ENCODE peak calls at places on chromosomes 5 and 9, in six cellular contexts. H is fibroblast of pulmonary artery, I is uterus, L is spleen, D is AG09309, E is foreskin fibroblast. G is an unnamed sample.

GRCh38 chr5:65925094-65925600 is 1.2 kb upstream of the ERBIN start:
- DNase-seq in H (peak; percentile 78), L (peak; percentile 97), I (peak; percentile 65), D (no peak), E (peak; percentile 70), G (peak; percentile 48)

GRCh38 chr5:14322437-14323187 is 179.5 kb downstream of the TRIO start:
- DNase-seq in H (no peak), D (no peak), E (no peak), L (no peak), I (no peak), G (no peak)

GRCh38 chr5:171152382-171152781 is 156.7 kb upstream of the TLX3 start:
- DNase-seq in I (no peak), H (peak; percentile 41), D (peak; percentile 7), L (no peak), E (peak; percentile 14), G (no peak)

GRCh38 chr5:126370796-126371718 is 52.2 kb upstream of the GRAMD2B start:
- DNase-seq in E (peak; percentile 52), D (no peak), H (peak; percentile 68), L (no peak), I (no peak), G (no peak)

GRCh38 chr5:123514615-123515355 is 2.8 kb downstream of the CSNK1G3 start:
- DNase-seq in I (no peak), E (no peak), L (no peak), H (no peak), D (no peak), G (no peak)

GRCh38 chr5:54528633-54529032 is 11.1 kb downstream of the SNX18 start:
- DNase-seq in D (no peak), E (no peak), H (no peak), L (no peak), I (no peak), G (no peak)

GRCh38 chr5:172385661-172386187 is 68.6 kb downstream of the SH3PXD2B start:
- DNase-seq in I (no peak), E (no peak), L (no peak), D (no peak), H (no peak), G (no peak)

GRCh38 chr5:82105457-82105856 is 133.6 kb downstream of the ATG10 start:
- DNase-seq in I (no peak), D (no peak), H (peak; percentile 8), L (no peak), E (no peak), G (no peak)

GRCh38 chr9:21153688-21154608 is 12.3 kb upstream of the IFNW1 start:
- DNase-seq in D (no peak), H (peak; percentile 31), L (no peak), I (no peak), E (peak; percentile 10), G (no peak)

GRCh38 chr9:33437898-33438297 is 9.5 kb downstream of the AQP3 start:
- DNase-seq in I (no peak), L (no peak), D (no peak), H (no peak), E (no peak), G (no peak)

GRCh38 chr5:168364151-168364661 is 72.8 kb downstream of the WWC1 start:
- DNase-seq in I (no peak), L (no peak), H (no peak), D (peak; percentile 4), E (peak; percentile 23), G (no peak)

GRCh38 chr5:76332102-76332501 is 71.0 kb upstream of the IQGAP2 start:
- DNase-seq in D (no peak), H (no peak), E (no peak), L (no peak), I (no peak), G (no peak)

GRCh38 chr5:40401965-40402364 is 277.8 kb upstream of the PTGER4 start:
- DNase-seq in L (no peak), H (no peak), D (no peak), E (peak; percentile 56), I (no peak), G (no peak)

GRCh38 chr9:129615407-129616285 is 5.3 kb downstream of the C9orf50 start:
- DNase-seq in L (peak; percentile 68), H (no peak), D (no peak), E (no peak), I (no peak), G (no peak)

GRCh38 chr9:129619787-129620668 is 873 bp downstream of the C9orf50 start:
- DNase-seq in I (no peak), L (peak; percentile 77), E (no peak), H (no peak), D (no peak), G (no peak)

GRCh38 chr9:129614932-129615331 is 6.0 kb downstream of the C9orf50 start:
- DNase-seq in L (no peak), H (no peak), D (no peak), E (no peak), I (no peak), G (no peak)

GRCh38 chr9:129613520-129614175 is 7.3 kb downstream of the C9orf50 start:
- DNase-seq in H (no peak), L (no peak), D (no peak), E (no peak), I (no peak), G (no peak)

GRCh38 chr9:129617167-129617566 is 3.7 kb downstream of the C9orf50 start:
- DNase-seq in I (no peak), H (peak; percentile 55), D (no peak), L (no peak), E (peak; percentile 74), G (no peak)
- TF ChIP-seq CTCF in I (no peak), H (peak; percentile 59), D (peak; percentile 77), L (no peak), E (peak; percentile 72), G (peak; percentile 70)

DNA sequence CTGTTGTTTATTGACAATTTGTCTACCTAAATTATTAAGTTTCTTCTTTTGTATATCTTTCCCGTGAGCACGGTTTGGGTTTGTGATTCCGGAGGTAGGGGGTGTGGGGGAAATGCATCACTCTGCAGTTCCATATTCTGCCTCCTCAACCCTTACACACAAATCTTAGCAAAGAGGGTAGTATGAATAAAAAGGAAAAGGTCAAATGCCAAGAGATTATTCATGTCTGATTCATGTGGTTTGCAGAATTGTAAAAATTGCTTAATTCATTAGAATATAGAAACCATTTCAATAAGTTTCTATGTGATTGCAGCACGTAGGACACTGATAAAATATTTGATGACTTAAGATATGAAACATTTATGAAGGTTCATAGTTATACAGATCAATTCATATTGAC is 601.9 kb downstream of the SEMA5A start:
- DNase-seq in I (no peak), H (peak; percentile 28), L (no peak), E (peak; percentile 32), D (no peak), G (no peak)
- TF ChIP-seq CTCF in I (no peak), H (no peak), L (no peak), E (no peak), D (no peak), G (no peak)

GRCh38 chr9:97470076-97470475 is 31.4 kb upstream of the TMOD1 start:
- DNase-seq in D (no peak), L (no peak), H (no peak), I (no peak), E (no peak), G (no peak)
- TF ChIP-seq CTCF in D (no peak), L (no peak), H (peak; percentile 15), I (peak; percentile 28), E (no peak), G (peak; percentile 25)

GRCh38 chr5:2192496-2192895 is 309.8 kb upstream of the IRX4 start:
- DNase-seq in D (no peak), L (no peak), I (no peak), H (no peak), E (no peak), G (no peak)
- TF ChIP-seq CTCF in D (no peak), L (no peak), I (no peak), H (no peak), E (no peak), G (no peak)